ENCODE peak calls at places on chromosomes 5 and 9, in nine cellular contexts. A, H, P, N, T, Y, R, V and O are unnamed samples.

GRCh38 chr5:50666261-50667078 is at the start of gene PARP8:
- DNase-seq in A (no peak), H (peak), P (peak), N (peak), T (no peak), Y (peak), R (peak), V (no peak), O (peak)

GRCh38 chr5:1177826-1178528 is 23.4 kb upstream of the SLC6A19 start:
- DNase-seq in A (no peak), H (no peak), P (peak), N (no peak), T (no peak), Y (no peak), R (no peak), V (no peak), O (peak)

GRCh38 chr9:97790542-97790941 is 62.5 kb upstream of the FOXE1 start:
- DNase-seq in A (no peak), H (no peak), P (no peak), N (no peak), T (no peak), Y (peak), R (no peak), V (no peak), O (no peak)

GRCh38 chr5:50564079-50564478 is 102.4 kb upstream of the PARP8 start:
- DNase-seq in A (no peak), H (no peak), P (no peak), N (no peak), T (no peak), Y (no peak), R (peak), V (no peak), O (no peak)

GRCh38 chr5:163659568-163659902 is 154.1 kb downstream of the MAT2B start:
- DNase-seq in A (no peak), H (no peak), P (no peak), N (no peak), T (no peak), Y (no peak), R (no peak), V (no peak), O (no peak)

GRCh38 chr5:177984565-177985166 is 11.4 kb downstream of the PROP1 start:
- DNase-seq in A (no peak), H (no peak), P (no peak), N (no peak), T (no peak), Y (peak), R (no peak), V (no peak), O (no peak)

GRCh38 chr5:135913713-135914626 is 18.3 kb upstream of the IL9 start:
- DNase-seq in A (no peak), H (no peak), P (no peak), N (no peak), T (no peak), Y (no peak), R (no peak), V (no peak), O (no peak)

GRCh38 chr9:71797266-71797665 is 29.0 kb upstream of the CEMIP2 start:
- DNase-seq in A (no peak), H (no peak), P (no peak), N (no peak), T (no peak), Y (no peak), R (no peak), V (no peak), O (no peak)

GRCh38 chr5:146055432-146055831 is 49.9 kb downstream of the PLAC8L1 start:
- DNase-seq in A (no peak), H (no peak), P (no peak), N (no peak), T (no peak), Y (no peak), R (no peak), V (no peak), O (no peak)

GRCh38 chr5:140324041-140324833 is 21.3 kb upstream of the PFDN1 start:
- DNase-seq in A (no peak), H (peak), P (no peak), N (no peak), T (no peak), Y (no peak), R (no peak), V (no peak), O (no peak)

GRCh38 chr5:145347026-145347616 is 488.0 kb downstream of the PRELID2 start:
- DNase-seq in A (no peak), H (no peak), P (no peak), N (no peak), T (peak), Y (no peak), R (no peak), V (no peak), O (no peak)

GRCh38 chr9:112233769-112234168 is 58.7 kb upstream of the SUSD1 start:
- DNase-seq in A (no peak), H (no peak), P (no peak), N (no peak), T (no peak), Y (no peak), R (no peak), V (no peak), O (no peak)

GRCh38 chr5:79563247-79563590 is 49.0 kb upstream of the TENT2 start:
- DNase-seq in A (no peak), H (no peak), P (no peak), N (no peak), T (no peak), Y (no peak), R (no peak), V (no peak), O (no peak)

GRCh38 chr9:19378154-19378553 is 1.9 kb downstream of the RPS6 start:
- DNase-seq in A (no peak), H (no peak), P (no peak), N (no peak), T (no peak), Y (no peak), R (no peak), V (no peak), O (no peak)

GRCh38 chr9:122580360-122580759 is 2.8 kb downstream of the OR1L8 start:
- DNase-seq in A (no peak), H (no peak), P (no peak), N (no peak), T (peak), Y (no peak), R (no peak), V (no peak), O (no peak)